ENCODE peak calls at places on chromosomes 7 and 10, in five cellular contexts. Y, P, B, F and X are unnamed samples. For H3K4me1, the result is how much of the 10 kb centered on the place peaks cover.

GRCh38 chr10:123512881-123513822 is 153.0 kb upstream of the GPR26 start:
- DNase-seq in Y (no peak), P (no peak), B (no peak), F (peak), X (no peak)

GRCh38 chr7:100791881-100792666 is 35.2 kb downstream of the EPHB4 start:
- DNase-seq in Y (no peak), P (no peak), B (no peak), F (no peak), X (no peak)

GRCh38 chr10:13652860-13653259 is 66.1 kb downstream of the PRPF18 start:
- DNase-seq in Y (no peak), P (no peak), B (no peak), F (no peak), X (no peak)

GRCh38 chr10:12958546-12959110 is 42.9 kb downstream of the CCDC3 start:
- DNase-seq in Y (no peak), P (no peak), B (no peak), F (no peak), X (no peak)

GRCh38 chr10:73773152-73773879 is 8.5 kb upstream of the CHCHD1 start:
- DNase-seq in Y (no peak), P (no peak), B (no peak), F (no peak), X (no peak)

GRCh38 chr10:99917963-99918825 is 91.6 kb downstream of the DNMBP start:
- DNase-seq in Y (no peak), P (no peak), B (peak), F (peak), X (no peak)

GRCh38 chr10:78312197-78313046 is 278.8 kb downstream of the RPS24 start:
- DNase-seq in Y (no peak), P (no peak), B (peak), F (no peak), X (no peak)

GRCh38 chr10:73889014-73889413 is 14.7 kb upstream of the CAMK2G start:
- DNase-seq in Y (peak), P (no peak), B (peak), F (no peak), X (no peak)

GRCh38 chr7:156703773-156704482 is 63.4 kb downstream of the RNF32 start:
- DNase-seq in Y (no peak), P (no peak), B (no peak), F (no peak), X (peak)

GRCh38 chr10:33055636-33056035 is 97.6 kb upstream of the ITGB1 start:
- DNase-seq in Y (no peak), P (no peak), B (peak), F (no peak), X (no peak)

GRCh38 chr7:132773527-132773956 is 197.3 kb upstream of the PLXNA4 start:
- DNase-seq in Y (peak), P (no peak), B (peak), F (no peak), X (no peak)

GRCh38 chr10:79315602-79315920 is 31.7 kb upstream of the PPIF start:
- DNase-seq in Y (no peak), P (no peak), B (no peak), F (no peak), X (no peak)

GRCh38 chr7:103952408-103952807 is 37.0 kb downstream of the RELN start:
- DNase-seq in Y (no peak), P (no peak), B (no peak), F (no peak), X (no peak)

GRCh38 chr7:95205821-95206220 is 118.5 kb downstream of the PON1 start:
- DNase-seq in Y (peak), P (no peak), B (peak), F (no peak), X (no peak)

GRCh38 chr7:111872411-111872810 is 310.1 kb upstream of the IMMP2L start:
- DNase-seq in Y (no peak), P (no peak), B (no peak), F (no peak), X (no peak)

GRCh38 chr7:118872568-118872967 is 648.1 kb downstream of the ANKRD7 start:
- DNase-seq in Y (peak), P (no peak), B (no peak), F (no peak), X (peak)

GRCh38 chr7:128347573-128348147 is 4.0 kb upstream of the RBM28 start:
- DNase-seq in Y (peak), P (peak), B (no peak), F (peak), X (peak)

GRCh38 chr7:91239171-91239604 is 25.0 kb upstream of the FZD1 start:
- DNase-seq in Y (peak), P (no peak), B (peak), F (no peak), X (no peak)

GRCh38 chr7:139523199-139523941 is at the start of gene CLEC2L:
- DNase-seq in Y (no peak), P (peak), B (no peak), F (peak), X (no peak)

GRCh38 chr10:7351905-7352304 is 58.9 kb downstream of the SFMBT2 start:
- DNase-seq in Y (peak), P (no peak), B (peak), F (no peak), X (no peak)

GRCh38 chr7:158394936-158395335 is 192.7 kb downstream of the PTPRN2 start:
- DNase-seq in Y (peak), P (peak), B (no peak), F (peak), X (peak)

GRCh38 chr10:80596391-80597257 is 58.9 kb downstream of the SH2D4B start:
- DNase-seq in Y (peak), P (peak), B (peak), F (peak), X (peak)

GRCh38 chr7:28267012-28267411 is 86.4 kb upstream of the JAZF1 start:
- DNase-seq in Y (no peak), P (no peak), B (no peak), F (no peak), X (no peak)

GRCh38 chr7:2613926-2614613 is 17.7 kb upstream of the TTYH3 start:
- DNase-seq in Y (no peak), P (no peak), B (no peak), F (no peak), X (no peak)

GRCh38 chr10:108249940-108250339 is 1085.4 kb upstream of the SORCS1 start:
- DNase-seq in Y (no peak), P (peak), B (no peak), F (no peak), X (peak)

GRCh38 chr7:28815369-28815927 is 142.7 kb downstream of the TRIL start:
- DNase-seq in Y (no peak), P (no peak), B (no peak), F (no peak), X (peak)

GRCh38 chr10:4953405-4953804 is 9.8 kb upstream of the AKR1C1 start:
- DNase-seq in Y (no peak), P (no peak), B (no peak), F (no peak), X (no peak)

GRCh38 chr7:107370816-107371215 is 99.0 kb upstream of the GPR22 start:
- DNase-seq in Y (no peak), P (no peak), B (no peak), F (no peak), X (no peak)

GRCh38 chr10:96077181-96077580 is 33.8 kb downstream of the CCNJ start:
- DNase-seq in Y (no peak), P (no peak), B (no peak), F (no peak), X (no peak)

GRCh38 chr10:3969876-3970666 is 185.1 kb upstream of the KLF6 start:
- DNase-seq in Y (peak), P (no peak), B (no peak), F (no peak), X (no peak)

GRCh38 chr7:142485617-142486226 is 227.9 kb upstream of the PRSS58 start:
- DNase-seq in Y (no peak), P (peak), B (no peak), F (peak), X (peak)

GRCh38 chr10:68899186-68899745 is 1.8 kb upstream of the DDX50 start:
- DNase-seq in Y (no peak), P (no peak), B (no peak), F (no peak), X (no peak)

GRCh38 chr7:112212516-112213036 is 6.1 kb downstream of the ZNF277 start:
- DNase-seq in Y (no peak), P (no peak), B (peak), F (no peak), X (no peak)

GRCh38 chr10:62691331-62691730 is 113.2 kb upstream of the ADO start:
- DNase-seq in Y (no peak), P (no peak), B (no peak), F (no peak), X (peak)
- H3K4me1 ChIP-seq in Y (under half), P (under half), B (under half), F (under half), X (under half)

GRCh38 chr10:27995311-27995710 is 3.6 kb downstream of the ODAD2 start:
- DNase-seq in Y (no peak), P (no peak), B (no peak), F (peak), X (no peak)

GRCh38 chr10:28001353-28001752 is 2.5 kb upstream of the ODAD2 start:
- DNase-seq in Y (no peak), P (no peak), B (no peak), F (no peak), X (no peak)

GRCh38 chr10:27998954-27999275 is at the start of gene ODAD2:
- DNase-seq in Y (peak), P (no peak), B (no peak), F (no peak), X (no peak)

GRCh38 chr10:27998178-27998953 is 513 bp downstream of the ODAD2 start:
- DNase-seq in Y (peak), P (no peak), B (peak), F (peak), X (peak)

DNA sequence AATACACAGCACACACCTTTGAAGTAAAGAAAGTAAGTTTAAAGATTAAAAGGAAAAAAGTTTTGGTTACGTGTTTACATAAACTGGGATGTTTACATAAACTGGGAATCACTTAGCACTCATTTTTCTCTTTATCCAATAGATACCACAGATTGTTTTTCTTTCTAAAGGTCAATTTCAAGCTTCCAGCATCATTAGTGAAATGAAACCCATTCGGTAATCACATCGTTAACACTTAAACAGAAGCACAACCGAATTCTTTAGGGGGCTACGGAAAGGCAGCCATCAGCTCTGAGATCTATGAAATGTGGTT is 1.1 kb downstream of the ODAD2 start:
- DNase-seq in Y (no peak), P (no peak), B (no peak), F (no peak), X (no peak)
- TF ChIP-seq EZH2 in Y (no peak), P (no peak), B (no peak), F (no peak), X (no peak)

GRCh38 chr7:115476666-115477065 is 553.9 kb downstream of the TFEC start:
- DNase-seq in Y (no peak), P (no peak), B (no peak), F (peak), X (no peak)

GRCh38 chr7:115478426-115478825 is 552.1 kb downstream of the TFEC start:
- DNase-seq in Y (no peak), P (no peak), B (peak), F (no peak), X (no peak)

GRCh38 chr7:115475206-115475605 is 553.3 kb downstream of the MDFIC start:
- DNase-seq in Y (no peak), P (no peak), B (no peak), F (no peak), X (no peak)

GRCh38 chr7:115477193-115477651 is 553.3 kb downstream of the TFEC start:
- DNase-seq in Y (no peak), P (no peak), B (peak), F (peak), X (no peak)

DNA sequence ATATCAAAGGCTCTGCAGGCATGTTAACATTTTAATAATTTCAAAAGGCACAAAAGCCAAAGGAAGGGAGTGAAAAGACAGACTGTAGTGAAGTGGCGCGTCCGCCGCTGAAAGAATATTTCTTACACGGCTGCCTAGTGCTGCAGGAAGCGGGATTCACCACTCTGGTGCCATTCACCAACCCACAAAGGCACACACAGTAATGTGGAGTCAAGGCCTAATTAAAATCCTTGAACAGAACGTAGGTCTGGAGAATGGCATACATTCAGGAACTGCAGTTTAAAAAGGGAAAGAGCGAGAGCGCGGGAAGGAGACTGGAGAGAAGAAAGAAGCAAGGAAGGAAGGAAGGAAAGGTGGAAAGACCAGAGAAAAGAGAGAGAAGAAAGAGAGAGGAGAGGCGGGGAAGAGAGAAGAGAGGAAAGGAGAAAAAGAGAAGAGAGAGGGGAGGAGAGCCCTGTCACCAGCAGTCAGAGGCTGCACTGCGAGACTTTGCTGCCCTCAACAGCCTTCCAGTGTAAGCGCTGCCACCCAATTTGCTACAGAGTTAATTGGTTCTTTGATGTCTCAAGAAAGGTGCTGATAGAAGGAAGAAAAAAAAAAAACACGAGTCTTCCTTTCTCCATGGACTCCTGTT is 554.0 kb downstream of the MDFIC start:
- DNase-seq in Y (peak), P (no peak), B (peak), F (peak), X (no peak)
- H3K27ac ChIP-seq in Y (no peak), P (no peak), B (no peak), F (no peak), X (no peak)

GRCh38 chr10:129951841-129952240 is 12.2 kb downstream of the EBF3 start:
- DNase-seq in Y (no peak), P (no peak), B (no peak), F (no peak), X (no peak)
- H3K4me1 ChIP-seq in Y (under half), P (under half), B (under half), F (under half), X (under half)

DNA sequence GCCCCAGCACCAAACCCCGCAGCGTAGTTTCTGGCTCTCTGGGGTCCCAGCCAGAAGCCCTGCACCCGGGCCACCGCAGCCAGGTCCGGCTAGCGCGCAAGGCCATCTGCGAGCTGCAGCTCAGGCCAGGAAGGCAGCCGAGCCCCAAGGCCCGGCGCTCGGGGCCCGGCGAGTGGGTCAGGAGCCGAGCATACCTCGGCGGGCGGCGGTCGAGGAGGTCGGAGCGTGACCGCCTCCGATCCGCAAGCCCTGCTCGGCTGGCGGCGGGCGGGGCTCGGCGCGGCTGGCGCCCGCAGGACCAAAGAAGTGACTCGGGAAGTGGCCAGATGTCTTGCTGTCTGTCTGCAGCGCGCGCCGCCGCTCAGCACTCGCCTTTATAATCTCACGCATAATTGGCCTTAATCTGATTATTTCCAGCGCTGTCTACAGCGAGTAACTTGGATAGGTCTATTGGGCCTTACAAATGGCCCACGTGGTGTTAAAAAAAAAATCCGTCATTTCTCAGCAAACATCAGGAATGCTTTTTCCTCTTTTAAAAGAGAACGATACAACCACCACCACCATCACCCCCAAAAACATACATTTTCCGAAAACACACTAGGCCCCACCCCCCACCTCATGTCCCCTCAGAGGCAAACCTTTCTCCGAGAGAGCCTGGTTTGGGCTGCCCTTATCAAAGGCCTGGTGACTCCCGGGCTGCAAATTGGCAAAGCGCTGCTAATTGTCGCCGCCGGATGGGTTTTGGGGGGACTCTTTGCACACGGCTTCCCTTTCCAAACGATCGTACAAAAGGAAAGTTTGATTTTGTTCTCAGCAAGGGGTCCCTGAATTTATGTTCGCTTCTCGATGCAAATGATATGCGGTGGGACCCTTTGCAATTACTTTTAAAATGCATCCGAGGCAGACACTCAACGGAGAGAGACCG is at the start of gene DRGX:
- DNase-seq in Y (no peak), P (no peak), B (no peak), F (peak), X (no peak)
- TF ChIP-seq EZH2 in Y (peak), P (no peak), B (peak), F (peak), X (no peak)

GRCh38 chr7:80641548-80641947 is 3.1 kb downstream of the CD36 start:
- DNase-seq in Y (no peak), P (no peak), B (no peak), F (no peak), X (no peak)

GRCh38 chr7:80644054-80644453 is 5.6 kb downstream of the CD36 start:
- DNase-seq in Y (no peak), P (no peak), B (no peak), F (no peak), X (no peak)

GRCh38 chr7:80640841-80641240 is 2.4 kb downstream of the CD36 start:
- DNase-seq in Y (peak), P (no peak), B (peak), F (no peak), X (no peak)

GRCh38 chr7:80643336-80643925 is 5.0 kb downstream of the CD36 start:
- DNase-seq in Y (peak), P (no peak), B (peak), F (no peak), X (no peak)

GRCh38 chr7:80642871-80643270 is 4.4 kb downstream of the CD36 start:
- DNase-seq in Y (no peak), P (no peak), B (no peak), F (no peak), X (no peak)
- H3K27ac ChIP-seq in Y (no peak), P (no peak), B (no peak), F (no peak), X (no peak)

GRCh38 chr10:29621161-29621560 is 13.6 kb downstream of the SVIL start:
- DNase-seq in Y (no peak), P (no peak), B (peak), F (peak), X (no peak)
- H3K4me1 ChIP-seq in Y (under half), P (under half), B (under half), F (under half), X (under half)

DNA sequence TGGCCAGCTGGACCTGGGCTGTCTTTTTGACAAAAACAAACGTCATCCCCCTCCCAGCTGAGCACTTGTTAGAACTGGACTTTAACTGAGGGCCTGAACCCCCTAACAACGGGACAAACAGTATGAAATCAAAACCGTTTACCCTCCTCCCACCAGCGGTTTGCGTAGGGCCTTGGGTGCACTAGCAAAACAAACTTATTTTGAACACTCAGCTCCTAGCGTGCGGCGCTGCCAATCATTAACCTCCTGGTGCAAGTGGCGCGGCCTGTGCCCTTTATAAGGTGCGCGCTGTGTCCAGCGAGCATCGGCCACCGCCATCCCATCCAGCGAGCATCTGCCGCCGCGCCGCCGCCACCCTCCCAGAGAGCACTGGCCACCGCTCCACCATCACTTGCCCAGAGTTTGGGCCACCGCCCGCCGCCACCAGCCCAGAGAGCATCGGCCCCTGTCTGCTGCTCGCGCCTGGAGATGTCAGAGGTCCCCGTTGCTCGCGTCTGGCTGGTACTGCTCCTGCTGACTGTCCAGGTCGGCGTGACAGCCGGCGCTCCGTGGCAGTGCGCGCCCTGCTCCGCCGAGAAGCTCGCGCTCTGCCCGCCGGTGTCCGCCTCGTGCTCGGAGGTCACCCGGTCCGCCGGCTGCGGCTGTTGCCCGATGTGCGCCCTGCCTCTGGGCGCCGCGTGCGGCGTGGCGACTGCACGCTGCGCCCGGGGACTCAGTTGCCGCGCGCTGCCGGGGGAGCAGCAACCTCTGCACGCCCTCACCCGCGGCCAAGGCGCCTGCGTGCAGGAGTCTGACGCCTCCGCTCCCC is at the start of gene IGFBP1:
- DNase-seq in Y (no peak), P (no peak), B (peak), F (peak), X (no peak)
- TF ChIP-seq EZH2 in Y (no peak), P (no peak), B (no peak), F (peak), X (no peak)

GRCh38 chr10:11396311-11396960 is 215.0 kb downstream of the USP6NL start:
- DNase-seq in Y (no peak), P (no peak), B (no peak), F (no peak), X (no peak)
- H3K27ac ChIP-seq in Y (no peak), P (no peak), B (no peak), F (no peak), X (no peak)

GRCh38 chr10:132808568-132809236 is 22.8 kb upstream of the NKX6-2 start:
- DNase-seq in Y (no peak), P (no peak), B (no peak), F (no peak), X (no peak)
- H3K4me1 ChIP-seq in Y (under half), P (under half), B (under half), F (under half), X (under half)